ENCODE peak calls at places on chromosome 4, in five cellular contexts. H is A549, T is HFFc6, X is ELR, O is GM23248. U is an unnamed sample.

GRCh38 chr4:8776366-8776765 is 95.3 kb downstream of the HMX1 start:
- DNase-seq in H (no peak), T (no peak), X (no peak), O (no peak), U (no peak)

GRCh38 chr4:39085891-39086290 is 23.9 kb downstream of the KLHL5 start:
- DNase-seq in H (no peak), T (no peak), X (peak), O (peak), U (no peak)

GRCh38 chr4:26493461-26493860 is 3.2 kb upstream of the CCKAR start:
- DNase-seq in H (no peak), T (no peak), X (no peak), O (no peak), U (no peak)

GRCh38 chr4:158176108-158176507 is 3.3 kb upstream of the GASK1B start:
- DNase-seq in H (no peak), T (peak), X (peak), O (peak), U (no peak)

GRCh38 chr4:84678976-84679744 is 96.2 kb downstream of the CDS1 start:
- DNase-seq in H (no peak), T (no peak), X (no peak), O (peak), U (no peak)

GRCh38 chr4:4755306-4755705 is 104.2 kb upstream of the MSX1 start:
- DNase-seq in H (no peak), T (no peak), X (no peak), O (no peak), U (no peak)

GRCh38 chr4:23934915-23935314 is 45.1 kb upstream of the PPARGC1A start:
- DNase-seq in H (no peak), T (no peak), X (peak), O (peak), U (peak)

GRCh38 chr4:184383497-184384055 is 90.8 kb downstream of the IRF2 start:
- DNase-seq in H (peak), T (peak), X (peak), O (peak), U (no peak)

GRCh38 chr4:70902577-70903281 is 560 bp downstream of the MOB1B start:
- DNase-seq in H (peak), T (peak), X (peak), O (peak), U (no peak)

GRCh38 chr4:61950625-61951024 is 750.5 kb downstream of the ADGRL3 start:
- DNase-seq in H (no peak), T (no peak), X (no peak), O (no peak), U (no peak)

GRCh38 chr4:112075129-112075753 is 70.0 kb upstream of the FAM241A start:
- DNase-seq in H (peak), T (peak), X (peak), O (peak), U (peak)

GRCh38 chr4:126899382-126899801 is 733.4 kb upstream of the INTU start:
- DNase-seq in H (peak), T (peak), X (peak), O (peak), U (no peak)

GRCh38 chr4:184503869-184504300 is 29.5 kb upstream of the IRF2 start:
- DNase-seq in H (no peak), T (peak), X (peak), O (peak), U (no peak)

GRCh38 chr4:114997596-114997995 is 115.8 kb downstream of the NDST4 start:
- DNase-seq in H (no peak), T (no peak), X (peak), O (peak), U (no peak)

GRCh38 chr4:48194986-48195773 is 61.1 kb upstream of the TXK start:
- DNase-seq in H (no peak), T (no peak), X (peak), O (no peak), U (no peak)

GRCh38 chr4:101037249-101037648 is 310.1 kb downstream of the PPP3CA start:
- DNase-seq in H (no peak), T (no peak), X (no peak), O (no peak), U (no peak)

GRCh38 chr4:146336413-146336807 is 122.1 kb downstream of the REELD1 start:
- DNase-seq in H (peak), T (no peak), X (no peak), O (no peak), U (no peak)

GRCh38 chr4:121477480-121477879 is 96.7 kb upstream of the QRFPR start:
- DNase-seq in H (no peak), T (no peak), X (no peak), O (no peak), U (no peak)

GRCh38 chr4:47071863-47072441 is 40.6 kb downstream of the GABRB1 start:
- DNase-seq in H (no peak), T (no peak), X (peak), O (peak), U (no peak)

GRCh38 chr4:153571006-153571545 is 104.9 kb downstream of the TMEM131L start:
- DNase-seq in H (no peak), T (no peak), X (no peak), O (no peak), U (no peak)

GRCh38 chr4:82900016-82900334 is 560 bp upstream of the THAP9 start:
- DNase-seq in H (peak), T (no peak), X (peak), O (peak), U (peak)

GRCh38 chr4:141575884-141576283 is 60.5 kb upstream of the IL15 start:
- DNase-seq in H (no peak), T (no peak), X (no peak), O (peak), U (no peak)

GRCh38 chr4:2489841-2490552 is 21.1 kb downstream of the RNF4 start:
- DNase-seq in H (no peak), T (no peak), X (peak), O (peak), U (no peak)

GRCh38 chr4:150078996-150079581 is 844 bp downstream of the DCLK2 start:
- DNase-seq in H (peak), T (peak), X (peak), O (peak), U (no peak)

GRCh38 chr4:31088600-31089230 is 368.5 kb downstream of the PCDH7 start:
- DNase-seq in H (no peak), T (no peak), X (peak), O (no peak), U (no peak)

GRCh38 chr4:53558061-53558801 is 33.1 kb downstream of the LNX1 start:
- DNase-seq in H (no peak), T (no peak), X (peak), O (peak), U (peak)

GRCh38 chr4:157978680-157979361 is 194.0 kb downstream of the GASK1B start:
- DNase-seq in H (peak), T (peak), X (peak), O (peak), U (peak)

GRCh38 chr4:150321113-150321512 is 242.9 kb downstream of the DCLK2 start:
- DNase-seq in H (no peak), T (no peak), X (no peak), O (no peak), U (no peak)

GRCh38 chr4:152972821-152973613 is 36.9 kb downstream of the FHDC1 start:
- DNase-seq in H (no peak), T (peak), X (peak), O (peak), U (no peak)

GRCh38 chr4:73187325-73187724 is 71.3 kb downstream of the ANKRD17 start:
- DNase-seq in H (peak), T (no peak), X (peak), O (peak), U (no peak)

GRCh38 chr4:153318696-153319320 is 25.7 kb upstream of the MND1 start:
- DNase-seq in H (peak), T (peak), X (peak), O (peak), U (peak)

GRCh38 chr4:47641755-47642154 is 156.7 kb downstream of the ATP10D start:
- DNase-seq in H (no peak), T (no peak), X (no peak), O (peak), U (no peak)

GRCh38 chr4:182179105-182179504 is 64.1 kb upstream of the TENM3 start:
- DNase-seq in H (no peak), T (peak), X (peak), O (peak), U (no peak)

GRCh38 chr4:99998062-99998880 is 48.2 kb upstream of the H2AZ1 start:
- DNase-seq in H (peak), T (peak), X (peak), O (peak), U (peak)

GRCh38 chr4:2931765-2932560 is 31.2 kb downstream of the NOP14 start:
- DNase-seq in H (no peak), T (no peak), X (no peak), O (no peak), U (no peak)

GRCh38 chr4:111618908-111619307 is 526.3 kb upstream of the FAM241A start:
- DNase-seq in H (no peak), T (no peak), X (peak), O (no peak), U (no peak)

GRCh38 chr4:8198906-8199593 is at the start of gene SH3TC1:
- DNase-seq in H (peak), T (peak), X (peak), O (peak), U (peak)

GRCh38 chr4:150683775-150684350 is 101.9 kb downstream of the MAB21L2 start:
- DNase-seq in H (no peak), T (no peak), X (no peak), O (no peak), U (no peak)